ENCODE peak calls at places on chromosome 19, in nine cellular contexts. S, F, Q, L, E, B, V, K and I are unnamed samples.
A peak's percentile ranks its signal among the peaks of the same experiment; 100 is the strongest.

GRCh38 chr19:17950310-17951150 is 16.4 kb upstream of the KCNN1 start:
- DNase-seq in B (no peak), K (peak; percentile 19), S (peak; percentile 72), L (no peak), V (peak; percentile 45), F (no peak), E (peak; percentile 73), Q (peak; percentile 81), I (no peak)

GRCh38 chr19:31838163-31838798 is 489.0 kb upstream of the TSHZ3 start:
- DNase-seq in F (no peak), E (no peak), S (no peak), Q (no peak), V (no peak), L (no peak), B (no peak), K (no peak), I (no peak)

GRCh38 chr19:3976495-3977241 is 5.8 kb upstream of the DAPK3 start:
- DNase-seq in V (peak; percentile 23), E (no peak), Q (no peak), S (no peak), L (no peak), K (no peak), F (no peak), B (no peak), I (peak; percentile 36)

GRCh38 chr19:57239982-57240310 is 486 bp upstream of the ZNF805 start:
- DNase-seq in K (no peak), B (no peak), V (no peak), Q (no peak), F (no peak), S (no peak), E (no peak), L (no peak), I (no peak)

GRCh38 chr19:40144151-40144550 is 47.1 kb upstream of the MAP3K10 start:
- DNase-seq in S (no peak), F (no peak), K (no peak), E (no peak), Q (no peak), V (no peak), B (no peak), L (no peak), I (no peak)

GRCh38 chr19:45848922-45849321 is 14.0 kb downstream of the SYMPK start:
- DNase-seq in B (no peak), Q (no peak), V (peak; percentile 48), F (no peak), K (no peak), L (no peak), S (no peak), E (no peak), I (peak; percentile 11)

GRCh38 chr19:33473644-33474305 is 47.8 kb downstream of the PEPD start:
- DNase-seq in S (no peak), F (no peak), B (no peak), E (no peak), K (no peak), L (no peak), V (no peak), Q (no peak), I (peak; percentile 82)

GRCh38 chr19:50924576-50924975 is 13.4 kb upstream of the KLK4 start:
- DNase-seq in V (no peak), Q (no peak), L (no peak), F (no peak), B (no peak), E (no peak), K (no peak), S (no peak), I (no peak)

GRCh38 chr19:48745208-48745995 is 1.3 kb downstream of the IZUMO1 start:
- DNase-seq in L (no peak), S (peak; percentile 56), F (no peak), V (peak; percentile 63), B (peak; percentile 6), E (peak; percentile 46), K (peak; percentile 76), Q (peak; percentile 43), I (peak; percentile 67)

GRCh38 chr19:56253737-56254136 is 18.8 kb upstream of the EDDM13 start:
- DNase-seq in Q (peak; percentile 28), E (peak; percentile 5), V (peak; percentile 36), B (peak; percentile 66), S (no peak), F (no peak), K (peak; percentile 55), L (no peak), I (peak; percentile 53)

GRCh38 chr19:51688665-51689571 is 4.2 kb upstream of the SPACA6 start:
- DNase-seq in E (peak; percentile 86), V (peak; percentile 81), F (no peak), Q (peak; percentile 76), S (peak; percentile 77), B (peak; percentile 29), L (no peak), K (peak; percentile 49), I (peak; percentile 95)

GRCh38 chr19:11142528-11143171 is 12.9 kb downstream of the SPC24 start:
- DNase-seq in L (no peak), S (peak; percentile 40), V (peak; percentile 85), F (no peak), K (no peak), Q (no peak), E (no peak), B (no peak), I (peak; percentile 95)

GRCh38 chr19:34480971-34481821 is at the start of gene WTIP:
- DNase-seq in K (no peak), S (peak; percentile 91), F (no peak), Q (no peak), L (no peak), B (no peak), V (no peak), E (no peak), I (peak; percentile 55)